ENCODE peak calls at places on chromosome 15, in four cellular contexts. One of them, this sample, is unnamed.
A peak's percentile ranks its signal among the peaks of the same experiment; 100 is the strongest.

GRCh38 chr15:64622410-64623260 is 152.8 kb downstream of the RBPMS2 start:
- DNase-seq in upper lobe of right lung: no peak
- DNase-seq in epithelial cell of proximal tubule: no peak
- DNase-seq in body of pancreas: no peak
- DNase-seq in this sample: peak; percentile 49

GRCh38 chr15:88887068-88887580 is 8.2 kb downstream of the HAPLN3 start:
- DNase-seq in upper lobe of right lung: no peak
- DNase-seq in epithelial cell of proximal tubule: no peak
- DNase-seq in body of pancreas: no peak
- DNase-seq in this sample: no peak

GRCh38 chr15:26634319-26634718 is 138.5 kb downstream of the GABRB3 start:
- DNase-seq in body of pancreas: no peak
- DNase-seq in upper lobe of right lung: no peak
- DNase-seq in epithelial cell of proximal tubule: no peak
- DNase-seq in this sample: no peak

GRCh38 chr15:70503798-70504304 is 259.5 kb downstream of the UACA start:
- DNase-seq in body of pancreas: no peak
- DNase-seq in upper lobe of right lung: peak; percentile 57
- DNase-seq in epithelial cell of proximal tubule: no peak
- DNase-seq in this sample: no peak

GRCh38 chr15:97115764-97116075 is 785.2 kb downstream of the NR2F2 start:
- DNase-seq in body of pancreas: no peak
- DNase-seq in epithelial cell of proximal tubule: no peak
- DNase-seq in upper lobe of right lung: no peak
- DNase-seq in this sample: no peak

GRCh38 chr15:64070965-64071851 is 22.4 kb downstream of the CIAO2A start:
- DNase-seq in body of pancreas: peak; percentile 84
- DNase-seq in upper lobe of right lung: no peak
- DNase-seq in epithelial cell of proximal tubule: peak; percentile 89
- DNase-seq in this sample: no peak

GRCh38 chr15:31511707-31512310 is 185.2 kb downstream of the KLF13 start:
- DNase-seq in upper lobe of right lung: no peak
- DNase-seq in body of pancreas: no peak
- DNase-seq in epithelial cell of proximal tubule: no peak
- DNase-seq in this sample: peak; percentile 48

GRCh38 chr15:78355185-78355584 is 15.0 kb downstream of the CRABP1 start:
- DNase-seq in body of pancreas: no peak
- DNase-seq in upper lobe of right lung: no peak
- DNase-seq in epithelial cell of proximal tubule: no peak
- DNase-seq in this sample: no peak

GRCh38 chr15:98649996-98650870 is 1.9 kb downstream of the IGF1R start:
- DNase-seq in body of pancreas: peak; percentile 51
- DNase-seq in upper lobe of right lung: peak; percentile 76
- DNase-seq in epithelial cell of proximal tubule: no peak
- DNase-seq in this sample: no peak

GRCh38 chr15:90046846-90047481 is 45.8 kb downstream of the ZNF710 start:
- DNase-seq in epithelial cell of proximal tubule: no peak
- DNase-seq in body of pancreas: peak; percentile 88
- DNase-seq in upper lobe of right lung: peak; percentile 86
- DNase-seq in this sample: peak; percentile 50

GRCh38 chr15:92161039-92161670 is 232.5 kb upstream of the ST8SIA2 start:
- DNase-seq in body of pancreas: no peak
- DNase-seq in upper lobe of right lung: no peak
- DNase-seq in epithelial cell of proximal tubule: no peak
- DNase-seq in this sample: peak; percentile 33

GRCh38 chr15:92165001-92165346 is 228.7 kb upstream of the ST8SIA2 start:
- DNase-seq in epithelial cell of proximal tubule: no peak
- DNase-seq in body of pancreas: no peak
- DNase-seq in upper lobe of right lung: no peak
- DNase-seq in this sample: no peak

GRCh38 chr15:92164327-92165000 is 229.2 kb upstream of the ST8SIA2 start:
- DNase-seq in epithelial cell of proximal tubule: peak; percentile 22
- DNase-seq in upper lobe of right lung: no peak
- DNase-seq in body of pancreas: peak; percentile 31
- DNase-seq in this sample: no peak

GRCh38 chr15:92163641-92164040 is 230.0 kb upstream of the ST8SIA2 start:
- DNase-seq in body of pancreas: no peak
- DNase-seq in upper lobe of right lung: no peak
- DNase-seq in epithelial cell of proximal tubule: no peak
- DNase-seq in this sample: no peak

DNA sequence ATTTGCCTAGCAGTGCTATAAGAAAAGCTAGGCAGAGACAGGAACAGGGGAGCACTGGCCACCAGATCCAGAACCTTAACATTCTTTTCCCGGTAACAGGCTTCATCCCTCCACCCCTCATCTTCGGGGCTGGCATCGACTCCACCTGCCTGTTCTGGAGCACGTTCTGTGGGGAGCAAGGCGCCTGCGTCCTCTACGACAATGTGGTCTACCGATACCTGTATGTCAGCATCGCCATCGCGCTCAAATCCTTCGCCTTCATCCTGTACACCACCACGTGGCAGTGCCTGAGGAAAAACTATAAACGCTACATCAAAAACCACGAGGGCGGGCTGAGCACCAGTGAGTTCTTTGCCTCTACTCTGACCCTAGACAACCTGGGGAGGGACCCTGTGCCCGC is 231.0 kb upstream of the ST8SIA2 start:
- DNase-seq in body of pancreas: no peak
- DNase-seq in epithelial cell of proximal tubule: no peak
- DNase-seq in upper lobe of right lung: no peak
- DNase-seq in this sample: no peak
- TF ChIP-seq CTCF in body of pancreas: no peak
- TF ChIP-seq CTCF in epithelial cell of proximal tubule: no peak
- TF ChIP-seq CTCF in upper lobe of right lung: no peak
- TF ChIP-seq CTCF in this sample: no peak

GRCh38 chr15:52112203-52112750 is 298 bp downstream of the BCL2L10 start:
- DNase-seq in epithelial cell of proximal tubule: no peak
- DNase-seq in body of pancreas: no peak
- DNase-seq in upper lobe of right lung: peak; percentile 73
- DNase-seq in this sample: peak; percentile 73
- TF ChIP-seq CTCF in epithelial cell of proximal tubule: peak; percentile 5
- TF ChIP-seq CTCF in body of pancreas: peak; percentile 14
- TF ChIP-seq CTCF in upper lobe of right lung: no peak
- TF ChIP-seq CTCF in this sample: no peak

GRCh38 chr15:85858586-85859375 is 64.1 kb upstream of the KLHL25 start:
- DNase-seq in upper lobe of right lung: peak; percentile 82
- DNase-seq in epithelial cell of proximal tubule: no peak
- DNase-seq in body of pancreas: peak; percentile 64
- DNase-seq in this sample: peak; percentile 83
- TF ChIP-seq CTCF in upper lobe of right lung: peak; percentile 84
- TF ChIP-seq CTCF in epithelial cell of proximal tubule: peak; percentile 75
- TF ChIP-seq CTCF in body of pancreas: peak; percentile 65
- TF ChIP-seq CTCF in this sample: peak; percentile 79

GRCh38 chr15:81002254-81003022 is 1.7 kb downstream of the TLNRD1 start:
- DNase-seq in body of pancreas: no peak
- DNase-seq in upper lobe of right lung: no peak
- DNase-seq in epithelial cell of proximal tubule: no peak
- DNase-seq in this sample: peak; percentile 33
- TF ChIP-seq CTCF in body of pancreas: no peak
- TF ChIP-seq CTCF in upper lobe of right lung: no peak
- TF ChIP-seq CTCF in epithelial cell of proximal tubule: no peak
- TF ChIP-seq CTCF in this sample: no peak